ENCODE peak calls at places on chromosomes 5 and 9, in ten cellular contexts. C is A673, R is AG10803, V is DND-41, F is heart right ventricle, O is sigmoid colon, M is brain microvascular endothelial cell, I is GM23338, K is SK-N-SH, A is upper lobe of right lung. U is an unnamed sample.

GRCh38 chr9:86598411-86599239 is 244.4 kb upstream of the TUT7 start:
- DNase-seq in M (no peak), R (peak; percentile 72), I (no peak), K (no peak), O (no peak), C (peak; percentile 76), V (no peak), A (no peak), F (no peak), U (no peak)

GRCh38 chr5:172544371-172545120 is 90.2 kb upstream of the SH3PXD2B start:
- DNase-seq in R (no peak), C (no peak), V (no peak), K (no peak), M (no peak), F (no peak), O (peak; percentile 54), I (no peak), A (peak; percentile 6), U (no peak)

GRCh38 chr9:86200599-86201162 is 58.8 kb downstream of the C9orf153 start:
- DNase-seq in V (no peak), C (no peak), M (no peak), F (no peak), O (no peak), A (no peak), K (no peak), I (no peak), R (no peak), U (no peak)

GRCh38 chr9:90102292-90102901 is 497.6 kb downstream of the GADD45G start:
- DNase-seq in V (peak; percentile 62), M (peak; percentile 88), I (peak; percentile 94), R (peak; percentile 83), F (peak; percentile 82), K (peak; percentile 84), O (peak; percentile 94), C (peak; percentile 81), A (peak; percentile 86), U (peak; percentile 87)

GRCh38 chr5:109884676-109885075 is 194.9 kb downstream of the MAN2A1 start:
- DNase-seq in C (no peak), O (peak; percentile 55), R (no peak), F (no peak), V (no peak), K (no peak), I (no peak), M (no peak), A (no peak), U (no peak)

GRCh38 chr5:111961867-111962266 is 204.9 kb upstream of the NREP start:
- DNase-seq in A (no peak), F (no peak), O (no peak), M (no peak), R (no peak), C (no peak), I (no peak), V (no peak), K (no peak), U (no peak)

GRCh38 chr5:10453564-10453963 is 11.9 kb downstream of the ROPN1L start:
- DNase-seq in C (no peak), R (peak; percentile 66), F (no peak), O (no peak), K (no peak), M (no peak), I (no peak), A (no peak), V (no peak), U (peak; percentile 45)

GRCh38 chr9:134455951-134456739 is 129.9 kb downstream of the RXRA start:
- DNase-seq in F (peak; percentile 91), O (peak; percentile 96), V (peak; percentile 60), K (peak; percentile 77), A (peak; percentile 91), M (peak; percentile 95), C (peak; percentile 94), I (no peak), R (peak; percentile 100), U (peak; percentile 98)

GRCh38 chr5:44275908-44276307 is 113.3 kb downstream of the FGF10 start:
- DNase-seq in A (no peak), V (no peak), M (no peak), F (no peak), R (no peak), C (peak; percentile 15), K (no peak), I (no peak), O (no peak), U (no peak)

GRCh38 chr5:78467744-78468357 is 107.4 kb downstream of the SCAMP1 start:
- DNase-seq in V (no peak), A (no peak), O (no peak), K (peak; percentile 36), R (peak; percentile 62), C (peak; percentile 60), M (peak; percentile 12), I (peak; percentile 73), F (no peak), U (peak; percentile 78)

GRCh38 chr5:72109625-72110024 is 2.4 kb downstream of the MAP1B start:
- DNase-seq in F (peak; percentile 19), M (peak; percentile 31), O (no peak), I (peak; percentile 33), K (peak; percentile 54), R (no peak), V (no peak), A (no peak), C (no peak), U (no peak)

GRCh38 chr5:159459951-159460538 is 129.8 kb upstream of the IL12B start:
- DNase-seq in F (no peak), C (peak; percentile 65), A (no peak), M (peak; percentile 36), V (no peak), K (no peak), O (no peak), I (no peak), R (peak; percentile 29), U (peak; percentile 10)

DNA sequence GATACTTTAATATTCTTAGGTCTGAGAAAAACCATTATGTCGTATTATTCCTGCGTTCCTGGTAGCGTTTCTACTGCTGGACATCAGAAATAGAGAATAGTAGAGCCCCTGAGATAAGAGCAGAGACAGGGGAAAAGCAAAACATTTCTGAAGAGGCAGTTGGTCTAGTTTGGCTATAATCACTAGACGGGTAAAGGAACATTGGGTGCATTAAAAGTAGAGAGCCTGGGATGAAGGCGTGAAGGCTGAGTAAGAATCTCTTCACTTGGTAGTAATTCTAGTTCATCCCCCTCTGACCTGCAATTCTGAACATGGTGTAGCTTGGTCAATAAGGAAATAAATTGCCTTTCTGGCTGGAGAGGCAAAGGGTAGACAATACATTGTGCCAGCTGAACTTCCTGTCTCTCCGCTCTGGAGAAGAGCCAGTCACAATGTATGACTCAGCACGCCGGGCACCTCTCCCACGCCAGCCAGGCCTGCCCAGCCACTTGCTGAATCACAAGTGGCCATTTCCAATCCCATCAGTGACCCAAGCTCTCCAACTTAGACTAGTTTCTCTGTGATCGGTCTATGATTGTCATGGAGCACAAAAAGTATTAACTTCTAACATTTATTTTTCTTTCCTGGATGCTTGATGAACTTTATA is 75.4 kb downstream of the STK32A start:
- DNase-seq in V (no peak), R (peak; percentile 55), F (no peak), M (peak; percentile 11), K (peak; percentile 7), O (peak; percentile 70), I (peak; percentile 33), C (peak; percentile 25), A (peak; percentile 86), U (peak; percentile 69)
- H3K4me3 ChIP-seq in V (no peak overlapping the region), R (no peak overlapping the region), F (no peak overlapping the region), M (no peak overlapping the region), K (no peak overlapping the region), O (no peak overlapping the region), I (no peak overlapping the region), C (no peak overlapping the region), A (no peak overlapping the region), U (no peak overlapping the region)

GRCh38 chr5:146533260-146533857 is 17.4 kb upstream of the GPR151 start:
- DNase-seq in R (peak; percentile 45), F (peak; percentile 26), M (peak; percentile 56), V (peak; percentile 76), K (peak; percentile 71), O (no peak), C (peak; percentile 72), I (peak; percentile 91), A (peak; percentile 68), U (peak; percentile 66)
- TF ChIP-seq CTCF in R (peak; percentile 95), F (peak; percentile 72), M (peak; percentile 93), V (peak; percentile 90), K (peak; percentile 93), O (peak; percentile 60), C (peak; percentile 93), I (peak; percentile 96), A (peak; percentile 81), U (peak; percentile 91)

DNA sequence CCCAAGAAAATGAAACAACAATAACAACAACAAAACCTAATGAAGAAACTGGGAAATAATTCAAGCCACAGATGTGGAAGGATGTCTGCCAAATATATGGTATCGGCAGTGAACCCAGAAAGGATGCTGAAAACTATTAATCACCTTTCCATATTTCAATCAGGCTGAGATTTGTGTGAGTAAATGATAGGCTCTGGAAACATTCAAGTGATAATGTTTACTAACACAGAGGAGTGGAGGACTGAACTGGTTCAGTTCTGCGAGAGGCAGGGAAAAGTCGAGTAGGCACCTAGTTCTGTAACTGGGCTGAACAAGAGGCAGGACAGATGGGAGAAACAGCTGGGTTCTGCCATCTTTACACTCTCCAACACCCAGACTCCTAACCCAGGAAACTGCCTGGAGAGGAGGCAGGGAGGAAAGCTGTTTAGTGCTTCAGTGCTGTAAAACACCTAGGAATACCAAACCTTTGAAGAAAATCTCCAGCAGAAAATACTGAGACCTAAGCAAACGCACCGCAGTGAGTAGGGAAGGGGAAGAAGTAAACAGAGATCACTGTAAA is 96.8 kb upstream of the GNA14 start:
- DNase-seq in C (no peak), V (no peak), R (no peak), K (no peak), F (no peak), M (no peak), I (peak; percentile 27), A (no peak), O (no peak), U (no peak)
- H3K4me3 ChIP-seq in C (no peak overlapping the region), V (no peak overlapping the region), R (no peak overlapping the region), K (no peak overlapping the region), F (no peak overlapping the region), M (no peak overlapping the region), I (no peak overlapping the region), A (no peak overlapping the region), O (no peak overlapping the region), U (no peak overlapping the region)

GRCh38 chr5:102450313-102450990 is 48.3 kb downstream of the SLCO6A1 start:
- DNase-seq in O (peak; percentile 51), V (no peak), C (peak; percentile 36), K (no peak), M (peak; percentile 1), A (no peak), R (no peak), I (peak; percentile 76), F (no peak), U (peak; percentile 0)
- TF ChIP-seq CTCF in O (no peak), V (peak; percentile 39), C (peak; percentile 41), K (peak; percentile 30), M (peak; percentile 19), A (no peak), R (peak; percentile 5), I (peak; percentile 82), F (no peak), U (no peak)